ENCODE peak calls at places on chromosomes 6 and 20, in seven cellular contexts. Z, R, H, S, K, E and A are unnamed samples.

GRCh38 chr6:49001856-49002255 is 461.2 kb downstream of the MMUT start:
- DNase-seq in K (no peak), R (no peak), H (peak), S (no peak), E (no peak), Z (no peak), A (no peak)

GRCh38 chr6:38460216-38460615 is 179.5 kb downstream of the BTBD9 start:
- DNase-seq in K (no peak), E (no peak), Z (no peak), S (no peak), R (no peak), H (no peak), A (no peak)

GRCh38 chr6:99338188-99338587 is 11.3 kb downstream of the FAXC start:
- DNase-seq in K (no peak), E (no peak), R (no peak), H (no peak), S (no peak), Z (no peak), A (no peak)

GRCh38 chr20:47209982-47210381 is 146.5 kb downstream of the ZMYND8 start:
- DNase-seq in S (no peak), K (no peak), E (no peak), R (no peak), H (no peak), Z (no peak), A (no peak)

GRCh38 chr20:1371235-1371782 is 21.5 kb downstream of the FKBP1A start:
- DNase-seq in S (no peak), E (no peak), R (no peak), H (no peak), K (no peak), Z (no peak), A (no peak)

GRCh38 chr6:43258180-43258579 is 14.9 kb downstream of the TTBK1 start:
- DNase-seq in R (no peak), S (no peak), E (no peak), K (no peak), Z (no peak), H (no peak), A (no peak)

GRCh38 chr6:15518057-15518456 is 144.8 kb downstream of the DTNBP1 start:
- DNase-seq in R (no peak), K (no peak), H (no peak), S (no peak), Z (no peak), E (no peak), A (no peak)

GRCh38 chr6:44219053-44219814 is 2.5 kb downstream of the MYMX start:
- DNase-seq in Z (peak), H (peak), S (peak), K (no peak), E (peak), R (peak), A (no peak)

GRCh38 chr6:154106251-154106650 is 67.2 kb downstream of the OPRM1 start:
- DNase-seq in S (no peak), H (no peak), K (no peak), Z (no peak), E (no peak), R (no peak), A (peak)

GRCh38 chr6:163579880-163580295 is 165.4 kb downstream of the QKI start:
- DNase-seq in E (no peak), S (no peak), K (no peak), H (no peak), Z (no peak), R (no peak), A (no peak)

GRCh38 chr6:131950767-131951575 is at the start of gene CCN2:
- DNase-seq in K (no peak), E (peak), H (peak), S (peak), R (peak), Z (no peak), A (peak)

DNA sequence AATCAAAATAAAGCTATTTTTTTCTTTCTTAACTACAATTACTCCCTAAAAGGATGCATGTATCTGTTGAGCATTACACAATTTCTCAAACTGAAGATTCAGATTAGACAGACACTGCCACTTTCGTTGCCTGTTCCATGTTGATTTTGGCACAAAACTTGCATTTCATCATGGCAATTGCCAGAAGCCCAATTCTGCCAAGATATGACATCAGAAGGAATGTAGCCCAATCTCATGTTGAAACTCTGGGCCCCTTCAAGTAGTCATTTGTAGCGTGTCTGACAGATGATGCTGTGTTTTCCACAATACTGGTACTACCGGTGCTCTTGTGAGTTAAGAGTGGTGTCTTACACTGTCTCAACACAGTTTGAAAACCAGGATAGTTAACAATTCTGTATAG is 705.4 kb downstream of the PTPRT start:
- DNase-seq in R (no peak), S (peak), Z (no peak), H (peak), K (no peak), E (no peak), A (no peak)
- H3K27ac ChIP-seq in R (no peak), S (no peak), Z (no peak), H (no peak), K (no peak), E (peak), A (no peak)

GRCh38 chr6:111681856-111682255 is 76.2 kb upstream of the TRAF3IP2 start:
- DNase-seq in S (no peak), Z (no peak), K (no peak), E (no peak), H (no peak), R (no peak), A (no peak)
- H3K27ac ChIP-seq in S (no peak), Z (no peak), K (no peak), E (peak), H (no peak), R (peak), A (no peak)

GRCh38 chr20:6053776-6054688 is at the start of gene LRRN4:
- DNase-seq in H (peak), K (no peak), E (no peak), S (no peak), Z (no peak), R (no peak), A (peak)

GRCh38 chr20:6055161-6055783 is 1.4 kb upstream of the LRRN4 start:
- DNase-seq in E (no peak), H (no peak), K (no peak), Z (no peak), S (no peak), R (no peak), A (no peak)

GRCh38 chr20:6057704-6058103 is 3.8 kb upstream of the LRRN4 start:
- DNase-seq in K (no peak), E (no peak), H (no peak), Z (no peak), S (no peak), R (no peak), A (no peak)

GRCh38 chr20:6057139-6057538 is 3.3 kb upstream of the LRRN4 start:
- DNase-seq in R (no peak), K (no peak), Z (no peak), S (no peak), E (no peak), H (no peak), A (no peak)

GRCh38 chr20:6055981-6056569 is 2.2 kb upstream of the LRRN4 start:
- DNase-seq in S (no peak), R (no peak), E (no peak), K (no peak), H (no peak), Z (no peak), A (no peak)
- H3K27ac ChIP-seq in S (no peak), R (no peak), E (no peak), K (no peak), H (peak), Z (no peak), A (no peak)

DNA sequence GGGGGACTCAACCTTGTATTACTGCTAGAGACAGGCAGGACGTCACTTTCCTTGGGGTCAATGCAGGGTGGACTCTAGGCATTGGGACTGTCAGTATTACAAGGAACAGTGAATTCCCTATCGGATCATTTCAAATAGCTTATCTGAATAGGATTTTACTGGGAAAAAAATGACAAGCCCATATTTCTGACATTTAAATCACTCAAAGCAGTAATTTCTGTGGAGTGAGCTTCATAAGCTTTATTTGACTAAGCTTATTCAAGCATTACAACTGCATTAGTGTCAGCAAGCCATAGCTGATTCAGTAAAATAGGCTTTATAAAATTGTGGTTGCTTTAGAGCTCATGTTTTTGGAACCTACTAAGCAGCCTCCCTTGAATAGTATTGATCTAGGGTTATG is 44.3 kb downstream of the TRDN start:
- DNase-seq in R (no peak), H (no peak), E (no peak), K (no peak), S (no peak), Z (no peak), A (no peak)
- H3K27ac ChIP-seq in R (no peak), H (peak), E (no peak), K (no peak), S (no peak), Z (no peak), A (no peak)

DNA sequence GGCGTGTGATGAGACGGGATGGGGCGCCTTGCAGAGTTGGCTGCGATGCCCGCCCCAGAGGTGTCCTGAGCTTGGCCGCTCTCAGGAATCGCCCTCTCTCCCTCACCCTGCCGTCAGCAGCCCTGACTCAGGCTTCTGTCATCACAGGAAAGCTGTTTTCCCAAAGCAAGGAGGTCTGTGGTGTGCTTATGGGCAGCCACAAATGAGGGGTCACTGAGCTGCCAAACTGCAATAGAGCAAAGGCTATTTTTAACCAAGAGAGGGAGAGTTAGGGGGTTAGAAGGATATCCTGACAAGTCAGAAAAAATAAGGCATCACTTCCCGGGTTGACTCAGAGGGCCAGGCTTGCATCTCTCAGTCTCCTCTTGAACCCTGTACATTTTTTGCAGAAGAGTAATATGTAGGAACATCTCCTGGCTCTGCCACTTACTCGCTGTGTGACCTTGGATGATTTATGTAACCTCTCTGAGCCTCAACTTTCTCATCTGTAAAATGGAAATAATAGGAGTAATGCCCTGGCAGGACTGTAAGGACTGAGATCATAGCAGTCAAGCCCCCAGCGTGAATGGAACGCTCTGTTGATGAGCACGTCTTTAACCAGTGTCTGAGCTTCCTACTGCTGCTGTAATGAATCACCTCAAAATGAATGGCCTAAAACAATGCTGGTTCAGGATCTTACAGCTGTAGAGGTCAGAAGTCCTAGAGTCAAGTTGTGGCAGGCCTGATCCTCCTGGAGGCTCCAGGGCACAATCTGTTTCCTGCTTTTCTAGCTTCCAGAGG is 181.9 kb downstream of the NFATC2 start:
- DNase-seq in S (no peak), E (no peak), R (no peak), K (no peak), H (peak), Z (no peak), A (peak)
- H3K27ac ChIP-seq in S (no peak), E (no peak), R (no peak), K (no peak), H (no peak), Z (no peak), A (peak)

DNA sequence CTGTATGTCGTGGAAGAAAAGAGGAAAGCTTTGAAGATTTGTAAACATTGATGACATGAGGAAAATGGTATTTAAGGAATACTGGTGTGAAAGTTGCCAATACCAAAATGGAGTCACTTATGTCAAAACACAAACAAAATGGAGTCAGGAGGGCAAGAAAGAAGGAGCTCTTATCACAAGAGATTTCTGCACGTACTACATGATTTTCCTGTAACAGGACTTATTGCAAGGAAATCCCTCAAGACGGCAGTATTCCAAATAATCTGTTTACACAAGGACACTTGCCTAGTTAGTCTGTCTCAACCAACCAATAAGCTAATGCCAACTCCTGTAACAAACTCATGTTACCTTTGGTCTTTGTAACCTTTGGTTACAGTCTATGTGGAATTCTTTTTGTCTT is 29.8 kb downstream of the SLC2A12 start:
- DNase-seq in K (no peak), S (no peak), H (no peak), E (no peak), R (no peak), Z (no peak), A (no peak)
- H3K27ac ChIP-seq in K (no peak), S (no peak), H (no peak), E (no peak), R (no peak), Z (no peak), A (no peak)

GRCh38 chr6:41705996-41706835 is 29.2 kb downstream of the TFEB start:
- DNase-seq in E (peak), H (peak), K (peak), S (peak), R (peak), Z (peak), A (no peak)
- H3K27ac ChIP-seq in E (peak), H (peak), K (peak), S (peak), R (peak), Z (peak), A (peak)

DNA sequence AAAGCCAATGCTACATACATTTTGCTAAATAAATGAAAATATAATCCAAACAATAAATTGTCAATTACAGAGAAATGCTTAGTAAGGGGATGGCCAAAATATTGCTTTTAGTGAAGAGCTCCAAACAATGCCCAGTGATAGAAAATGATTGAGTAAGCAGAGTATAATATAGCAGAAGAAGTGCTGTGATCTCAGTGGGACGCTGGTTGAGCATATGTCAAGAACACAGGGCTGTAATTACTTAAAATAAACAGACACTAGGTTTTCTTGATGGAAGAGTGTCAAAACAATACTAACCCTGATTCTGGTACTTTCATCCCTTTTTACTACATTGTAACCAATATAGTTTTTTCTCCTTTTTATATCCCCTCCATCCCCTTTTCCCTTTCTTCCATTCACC is 150.3 kb downstream of the GRIK2 start:
- DNase-seq in Z (no peak), K (no peak), S (no peak), E (no peak), R (no peak), H (no peak), A (no peak)
- H3K27ac ChIP-seq in Z (no peak), K (no peak), S (no peak), E (no peak), R (no peak), H (no peak), A (no peak)

DNA sequence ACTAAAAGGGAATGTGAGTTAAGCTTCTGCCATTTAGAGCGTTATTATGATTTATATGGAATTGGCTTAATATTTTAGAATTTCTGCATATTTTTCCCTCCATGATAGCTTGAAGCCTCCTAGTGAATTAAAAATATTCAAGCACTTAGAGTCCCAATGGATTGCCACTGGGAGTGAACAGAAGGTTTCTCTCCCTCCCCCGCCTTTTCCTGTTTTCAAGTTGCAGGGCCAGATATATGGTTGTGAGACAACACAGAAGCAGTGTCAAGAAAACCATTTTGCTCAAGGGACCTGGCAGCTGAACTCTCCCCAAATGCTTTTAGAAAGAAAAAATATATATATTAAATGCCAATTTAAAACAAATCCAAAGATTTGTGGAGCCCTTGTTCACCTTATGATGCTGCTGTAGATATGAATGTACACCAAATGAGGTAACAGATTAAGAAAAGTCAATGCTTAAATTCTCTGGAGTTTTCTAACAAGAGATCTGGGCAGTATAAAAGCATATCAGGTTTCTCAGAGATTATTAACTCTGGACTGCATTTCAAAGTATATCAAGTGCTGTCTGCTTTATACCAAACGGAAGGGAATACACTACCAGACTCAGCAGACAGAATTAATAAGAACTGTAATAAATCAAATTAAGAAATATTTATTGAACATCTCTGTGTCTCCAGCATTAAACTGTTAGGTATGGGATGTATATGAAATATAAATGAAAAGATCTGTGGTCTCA is 357.4 kb downstream of the HDGFL1 start:
- DNase-seq in E (no peak), K (no peak), R (no peak), H (peak), Z (no peak), S (no peak), A (no peak)
- H3K27ac ChIP-seq in E (peak), K (no peak), R (no peak), H (peak), Z (no peak), S (no peak), A (no peak)

GRCh38 chr6:37005827-37006514 is 516 bp downstream of the FGD2 start:
- DNase-seq in Z (no peak), R (no peak), H (no peak), K (no peak), S (no peak), E (no peak), A (no peak)

GRCh38 chr6:37007340-37008043 is 2.0 kb downstream of the FGD2 start:
- DNase-seq in K (no peak), Z (peak), R (no peak), S (peak), H (no peak), E (no peak), A (no peak)

GRCh38 chr6:37006793-37007339 is 1.4 kb downstream of the FGD2 start:
- DNase-seq in Z (no peak), R (no peak), H (no peak), E (no peak), S (no peak), K (no peak), A (no peak)

GRCh38 chr6:37005061-37005810 is at the start of gene FGD2:
- DNase-seq in R (no peak), Z (peak), E (no peak), K (no peak), H (no peak), S (no peak), A (no peak)

GRCh38 chr6:37004044-37004984 is 1.1 kb upstream of the FGD2 start:
- DNase-seq in K (no peak), Z (peak), H (no peak), S (no peak), E (no peak), R (no peak), A (no peak)
- H3K27ac ChIP-seq in K (no peak), Z (peak), H (no peak), S (no peak), E (peak), R (no peak), A (no peak)